ENCODE peak calls at places on chromosome 4, in eight cellular contexts. Y, D, K, A, T, G, S and O are unnamed samples.

GRCh38 chr4:36243355-36244256 is 708 bp downstream of the ARAP2 start:
- DNase-seq in Y (no peak), D (peak; percentile 64), K (peak; percentile 53), A (no peak), T (peak; percentile 67), G (no peak), S (peak; percentile 64), O (peak; percentile 10)

GRCh38 chr4:15695240-15695699 is 7.6 kb upstream of the BST1 start:
- DNase-seq in Y (peak; percentile 86), D (peak; percentile 100), K (peak; percentile 100), A (peak; percentile 91), T (no peak), G (peak; percentile 43), S (no peak), O (peak; percentile 25)

GRCh38 chr4:48664938-48665337 is 115.1 kb downstream of the FRYL start:
- DNase-seq in Y (no peak), D (no peak), K (no peak), A (no peak), T (no peak), G (no peak), S (no peak), O (no peak)

GRCh38 chr4:120070191-120070590 is 3.5 kb upstream of the MAD2L1 start:
- DNase-seq in Y (no peak), D (peak; percentile 37), K (no peak), A (no peak), T (no peak), G (peak; percentile 16), S (no peak), O (peak; percentile 42)

GRCh38 chr4:86857341-86858052 is 8.3 kb upstream of the SLC10A6 start:
- DNase-seq in Y (peak; percentile 60), D (no peak), K (no peak), A (no peak), T (no peak), G (peak; percentile 12), S (no peak), O (no peak)

GRCh38 chr4:7435411-7436095 is 823 bp upstream of the PSAPL1 start:
- DNase-seq in Y (no peak), D (peak; percentile 35), K (peak; percentile 26), A (no peak), T (no peak), G (no peak), S (no peak), O (no peak)

GRCh38 chr4:8705161-8706145 is 112.9 kb downstream of the CPZ start:
- DNase-seq in Y (peak; percentile 65), D (no peak), K (no peak), A (no peak), T (peak; percentile 47), G (no peak), S (no peak), O (no peak)

GRCh38 chr4:36281384-36282106 is at the start of gene DTHD1:
- DNase-seq in Y (no peak), D (peak; percentile 15), K (no peak), A (no peak), T (no peak), G (no peak), S (no peak), O (no peak)

GRCh38 chr4:120769227-120769626 is 153.3 kb downstream of the PRDM5 start:
- DNase-seq in Y (no peak), D (peak; percentile 81), K (peak; percentile 80), A (no peak), T (no peak), G (peak; percentile 16), S (no peak), O (peak; percentile 63)

GRCh38 chr4:36333303-36333877 is 52.0 kb downstream of the DTHD1 start:
- DNase-seq in Y (no peak), D (no peak), K (no peak), A (no peak), T (no peak), G (no peak), S (no peak), O (no peak)

GRCh38 chr4:89491731-89492235 is 184.2 kb upstream of the GPRIN3 start:
- DNase-seq in Y (no peak), D (peak; percentile 16), K (peak; percentile 7), A (no peak), T (no peak), G (no peak), S (no peak), O (no peak)

GRCh38 chr4:112173593-112174559 is 28.6 kb downstream of the FAM241A start:
- DNase-seq in Y (no peak), D (no peak), K (no peak), A (no peak), T (no peak), G (no peak), S (peak; percentile 27), O (no peak)

GRCh38 chr4:4560136-4560535 is 18.3 kb upstream of the STX18 start:
- DNase-seq in Y (no peak), D (peak; percentile 61), K (peak; percentile 49), A (no peak), T (no peak), G (no peak), S (no peak), O (peak; percentile 39)

GRCh38 chr4:182547435-182547834 is 304.2 kb downstream of the TENM3 start:
- DNase-seq in Y (no peak), D (no peak), K (no peak), A (no peak), T (no peak), G (no peak), S (no peak), O (no peak)

GRCh38 chr4:26218677-26219181 is 102.1 kb upstream of the RBPJ start:
- DNase-seq in Y (no peak), D (no peak), K (no peak), A (no peak), T (no peak), G (no peak), S (no peak), O (no peak)

GRCh38 chr4:186146443-186146842 is 41.9 kb downstream of the FAM149A start:
- DNase-seq in Y (no peak), D (no peak), K (no peak), A (no peak), T (no peak), G (no peak), S (no peak), O (no peak)

GRCh38 chr4:186144596-186145569 is 40.4 kb downstream of the FAM149A start:
- DNase-seq in Y (peak; percentile 91), D (peak; percentile 76), K (peak; percentile 62), A (no peak), T (peak; percentile 82), G (peak; percentile 20), S (peak; percentile 66), O (peak; percentile 83)

GRCh38 chr4:186149872-186150271 is 41.5 kb upstream of the CYP4V2 start:
- DNase-seq in Y (peak; percentile 96), D (no peak), K (no peak), A (no peak), T (peak; percentile 87), G (peak; percentile 41), S (peak; percentile 49), O (no peak)

GRCh38 chr4:186148335-186148975 is 42.9 kb upstream of the CYP4V2 start:
- DNase-seq in Y (no peak), D (no peak), K (no peak), A (no peak), T (no peak), G (no peak), S (no peak), O (no peak)

DNA sequence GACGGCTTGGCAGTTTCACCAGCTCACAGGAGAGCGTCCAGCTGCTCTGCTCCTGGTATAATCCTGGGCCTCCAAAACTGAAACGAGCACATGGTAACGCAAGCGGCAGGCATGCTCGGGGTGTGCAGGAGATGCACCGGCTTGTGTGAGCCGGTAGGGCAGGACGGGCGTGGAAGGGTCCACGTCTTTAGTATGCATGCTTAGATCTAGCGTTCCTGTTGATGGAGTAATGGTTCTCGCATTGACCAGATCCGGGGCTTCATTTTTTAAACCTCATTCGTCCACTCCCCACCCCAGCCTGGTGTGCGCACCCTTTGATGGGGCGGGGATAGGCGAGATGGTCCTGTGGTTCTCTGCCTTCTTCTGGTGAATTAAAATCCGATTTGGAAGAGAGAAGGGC is 39.7 kb downstream of the FAM149A start:
- DNase-seq in Y (no peak), D (peak; percentile 65), K (peak; percentile 52), A (no peak), T (peak; percentile 59), G (peak; percentile 11), S (peak; percentile 27), O (peak; percentile 66)
- H3K9ac ChIP-seq in Y (no peak overlapping the region), D (no peak overlapping the region), K (peak overlapping the region; percentile 69), A (no peak overlapping the region), T (no peak overlapping the region), G (no peak overlapping the region), S (peak overlapping the region; percentile 68), O (peak overlapping the region; percentile 74)

DNA sequence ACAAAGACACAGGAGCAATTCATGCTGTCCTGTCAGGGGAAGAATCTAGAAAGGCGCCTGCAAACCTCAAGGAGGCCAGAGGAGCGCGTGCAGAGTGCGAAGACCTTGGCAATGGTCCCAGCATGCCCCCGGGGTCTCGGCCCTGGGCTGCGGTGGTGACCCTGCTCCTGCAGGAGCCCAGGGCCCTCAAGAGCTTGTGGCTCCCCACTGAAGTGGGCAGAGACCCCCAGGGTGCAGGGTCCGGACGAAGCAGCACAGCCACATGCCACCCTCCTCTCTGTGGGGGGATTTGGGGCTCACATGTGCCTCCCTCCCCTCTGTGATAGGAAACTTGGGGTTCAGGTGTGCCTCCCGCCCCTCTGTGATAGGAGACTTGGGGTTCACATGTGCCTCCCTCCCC is 39.3 kb downstream of the GAK start:
- DNase-seq in Y (no peak), D (no peak), K (no peak), A (no peak), T (no peak), G (no peak), S (no peak), O (no peak)
- H3K36me3 ChIP-seq in Y (peaks cover 18% of the 10 kb centered on the region), D (peaks cover 37% of the 10 kb centered on the region), K (peaks cover 6% of the 10 kb centered on the region), A (peaks cover 53% of the 10 kb centered on the region), T (peaks cover 10% of the 10 kb centered on the region), G (no peaks in the 10 kb centered on the region), S (no peaks in the 10 kb centered on the region), O (peaks cover 64% of the 10 kb centered on the region)

GRCh38 chr4:139509727-139510410 is 46.1 kb downstream of the SETD7 start:
- DNase-seq in Y (peak; percentile 80), D (no peak), K (no peak), A (no peak), T (no peak), G (peak; percentile 45), S (no peak), O (no peak)

GRCh38 chr4:139514382-139515059 is 41.5 kb downstream of the SETD7 start:
- DNase-seq in Y (no peak), D (no peak), K (no peak), A (no peak), T (no peak), G (no peak), S (no peak), O (no peak)

GRCh38 chr4:139515531-139515958 is 40.5 kb downstream of the SETD7 start:
- DNase-seq in Y (no peak), D (peak; percentile 27), K (peak; percentile 12), A (no peak), T (no peak), G (no peak), S (no peak), O (no peak)

GRCh38 chr4:139508581-139509237 is 47.3 kb downstream of the SETD7 start:
- DNase-seq in Y (no peak), D (no peak), K (no peak), A (no peak), T (no peak), G (peak; percentile 56), S (no peak), O (no peak)

GRCh38 chr4:139511320-139511719 is 44.7 kb downstream of the SETD7 start:
- DNase-seq in Y (no peak), D (peak; percentile 70), K (peak; percentile 64), A (no peak), T (no peak), G (no peak), S (no peak), O (no peak)
- H3K9me3 ChIP-seq in Y (no peaks in the 10 kb centered on the region), D (no peaks in the 10 kb centered on the region), K (no peaks in the 10 kb centered on the region), A (no peaks in the 10 kb centered on the region), T (no peaks in the 10 kb centered on the region), G (no peaks in the 10 kb centered on the region), S (no peaks in the 10 kb centered on the region), O (no peaks in the 10 kb centered on the region)

GRCh38 chr4:173524218-173525117 is 5.6 kb downstream of the HAND2 start:
- DNase-seq in Y (peak; percentile 61), D (no peak), K (no peak), A (no peak), T (no peak), G (no peak), S (no peak), O (peak; percentile 34)
- H3K9ac ChIP-seq in Y (no peak overlapping the region), D (no peak overlapping the region), K (no peak overlapping the region), A (no peak overlapping the region), T (no peak overlapping the region), G (no peak overlapping the region), S (no peak overlapping the region), O (peak overlapping the region; percentile 98)